ENCODE peak calls at places on chromosomes 4 and X, in eight cellular contexts. Q is progenitor cell of endocrine pancreas; X is HTR-8/SVneo; C is H54; K is mucosa of gallbladder; H is activated T-cell treated with anti-CD3 and anti-CD28 coated beads, Interleukin-2, amount 50 U/mL, for 72 hours; G is body of pancreas; U is tibial artery. I is an unnamed sample.

GRCh38 chr4:121583396-121583795 is 113.4 kb downstream of the ANXA5 start:
- DNase-seq in Q (no peak), X (no peak), C (no peak), K (no peak), H (no peak), G (no peak), U (no peak), I (no peak)

GRCh38 chr4:10045481-10045880 is 24.2 kb upstream of the SLC2A9 start:
- DNase-seq in Q (no peak), X (peak; percentile 40), C (no peak), K (no peak), H (no peak), G (no peak), U (no peak), I (no peak)

GRCh38 chr4:28557755-28558154 is 1697.1 kb downstream of the STIM2 start:
- DNase-seq in Q (no peak), X (no peak), C (no peak), K (no peak), H (no peak), G (no peak), U (no peak), I (no peak)

GRCh38 chr4:163063891-163064290 is 102.8 kb downstream of the NAF1 start:
- DNase-seq in Q (no peak), X (peak; percentile 22), C (no peak), K (no peak), H (no peak), G (no peak), U (no peak), I (no peak)

GRCh38 chr4:67052981-67053380 is 492.3 kb downstream of the CENPC start:
- DNase-seq in Q (no peak), X (no peak), C (no peak), K (no peak), H (no peak), G (no peak), U (no peak), I (peak; percentile 95)

GRCh38 chr4:150782311-150782710 is 200.4 kb downstream of the MAB21L2 start:
- DNase-seq in Q (no peak), X (no peak), C (no peak), K (no peak), H (no peak), G (no peak), U (no peak), I (no peak)

GRCh38 chr4:188691811-188692210 is 552.6 kb downstream of the TRIML1 start:
- DNase-seq in Q (no peak), X (peak; percentile 43), C (peak; percentile 17), K (no peak), H (no peak), G (no peak), U (no peak), I (no peak)

GRCh38 chr4:157270108-157270507 is 49.6 kb downstream of the GRIA2 start:
- DNase-seq in Q (no peak), X (no peak), C (no peak), K (no peak), H (no peak), G (no peak), U (no peak), I (no peak)

GRCh38 chr4:81724925-81725329 is 253.2 kb upstream of the RASGEF1B start:
- DNase-seq in Q (no peak), X (no peak), C (no peak), K (peak; percentile 63), H (peak; percentile 74), G (no peak), U (peak; percentile 68), I (peak; percentile 11)

GRCh38 chr4:189088783-189089182 is 851.9 kb upstream of the FRG1 start:
- DNase-seq in Q (no peak), X (no peak), C (no peak), K (no peak), H (no peak), G (no peak), U (no peak), I (peak; percentile 50)

GRCh38 chrX:3263681-3264126 is 82.7 kb downstream of the MXRA5 start:
- DNase-seq in Q (no peak), X (no peak), C (no peak), K (no peak), H (no peak), G (no peak), U (no peak), I (no peak)

GRCh38 chr4:146638801-146639351 is at the start of gene POU4F2:
- DNase-seq in Q (no peak), X (no peak), C (no peak), K (no peak), H (peak; percentile 27), G (no peak), U (no peak), I (peak; percentile 34)

GRCh38 chr4:183996868-183997267 is 91.8 kb downstream of the STOX2 start:
- DNase-seq in Q (no peak), X (peak; percentile 14), C (no peak), K (no peak), H (no peak), G (no peak), U (no peak), I (no peak)

GRCh38 chrX:101078716-101079115 is at the start of gene TMEM35A:
- DNase-seq in Q (no peak), X (no peak), C (no peak), K (no peak), H (no peak), G (no peak), U (no peak), I (peak; percentile 9)

GRCh38 chr4:147799986-147800555 is 68.2 kb downstream of the ARHGAP10 start:
- DNase-seq in Q (no peak), X (no peak), C (no peak), K (no peak), H (peak; percentile 78), G (no peak), U (no peak), I (no peak)

GRCh38 chr4:15034071-15034764 is 31.9 kb downstream of the CPEB2 start:
- DNase-seq in Q (no peak), X (no peak), C (no peak), K (no peak), H (no peak), G (no peak), U (no peak), I (no peak)

GRCh38 chr4:127631420-127631819 is 1.3 kb upstream of the INTU start:
- DNase-seq in Q (no peak), X (no peak), C (no peak), K (no peak), H (no peak), G (no peak), U (no peak), I (no peak)

GRCh38 chr4:149549911-149550310 is 265.7 kb downstream of the IQCM start:
- DNase-seq in Q (no peak), X (peak; percentile 9), C (no peak), K (peak; percentile 17), H (no peak), G (no peak), U (no peak), I (no peak)